ENCODE peak calls at places on chromosomes 13 and 19, in four cellular contexts. C, J, Q and R are unnamed samples. For H3K36me3, the result is how much of the 10 kb centered on the place peaks cover.

GRCh38 chr13:112444416-112445399 is 68.6 kb downstream of the SPACA7 start:
- DNase-seq in J (no peak), Q (no peak), C (no peak), R (no peak)

GRCh38 chr13:95160112-95160906 is 140.9 kb downstream of the ABCC4 start:
- DNase-seq in Q (no peak), J (no peak), C (peak), R (peak)

GRCh38 chr19:7994923-7995682 is 10.3 kb downstream of the ELAVL1 start:
- DNase-seq in C (no peak), Q (no peak), J (no peak), R (no peak)

GRCh38 chr13:30216111-30216510 is 91.2 kb downstream of the KATNAL1 start:
- DNase-seq in J (no peak), C (no peak), Q (no peak), R (no peak)

GRCh38 chr19:18263324-18264215 is 10.7 kb downstream of the IQCN start:
- DNase-seq in J (no peak), C (no peak), Q (no peak), R (no peak)

GRCh38 chr13:79533781-79534400 is 52.9 kb downstream of the NDFIP2 start:
- DNase-seq in C (no peak), J (no peak), Q (no peak), R (peak)

GRCh38 chr13:44739120-44739519 is 163.0 kb upstream of the TSC22D1 start:
- DNase-seq in J (no peak), Q (no peak), C (no peak), R (no peak)

GRCh38 chr19:13132471-13133166 is 14.6 kb downstream of the NACC1 start:
- DNase-seq in J (no peak), Q (no peak), C (peak), R (peak)

GRCh38 chr19:5093297-5093858 is 124.5 kb downstream of the KDM4B start:
- DNase-seq in J (no peak), Q (no peak), C (no peak), R (no peak)

GRCh38 chr19:11140896-11141295 is 14.7 kb downstream of the SPC24 start:
- DNase-seq in J (no peak), C (no peak), Q (no peak), R (no peak)

GRCh38 chr19:19911150-19911549 is 10.4 kb downstream of the ZNF93 start:
- DNase-seq in C (peak), Q (no peak), J (no peak), R (peak)

GRCh38 chr19:11405846-11406643 is 13.1 kb downstream of the RGL3 start:
- DNase-seq in J (peak), C (no peak), Q (no peak), R (no peak)

GRCh38 chr19:6611441-6611852 is 20.5 kb upstream of the CD70 start:
- DNase-seq in J (no peak), Q (no peak), C (no peak), R (peak)

GRCh38 chr19:40576181-40576584 is 490 bp upstream of the SHKBP1 start:
- DNase-seq in J (peak), Q (no peak), C (no peak), R (no peak)

GRCh38 chr19:33374406-33374703 is 846 bp downstream of the CEBPG start:
- DNase-seq in J (no peak), Q (no peak), C (peak), R (peak)

GRCh38 chr19:12788682-12789097 is 2.6 kb upstream of the JUNB start:
- DNase-seq in Q (peak), C (peak), J (peak), R (peak)

GRCh38 chr19:35792312-35792711 is 16.9 kb downstream of the ARHGAP33 start:
- DNase-seq in J (no peak), C (no peak), Q (no peak), R (no peak)

GRCh38 chr19:33683881-33684549 is 62.3 kb downstream of the CHST8 start:
- DNase-seq in J (peak), C (no peak), Q (no peak), R (peak)

GRCh38 chr13:82647540-82647939 is 1234.7 kb downstream of the SLITRK1 start:
- DNase-seq in J (peak), Q (no peak), C (no peak), R (no peak)

GRCh38 chr19:18417250-18418033 is 1.8 kb upstream of the SSBP4 start:
- DNase-seq in C (peak), J (peak), Q (peak), R (peak)

GRCh38 chr13:42218576-42218975 is 53.4 kb upstream of the AKAP11 start:
- DNase-seq in J (no peak), Q (no peak), C (no peak), R (no peak)

GRCh38 chr13:19781526-19781925 is 1.2 kb downstream of the PSPC1 start:
- DNase-seq in C (peak), Q (no peak), J (no peak), R (no peak)

GRCh38 chr13:36231236-36231635 is 16.9 kb upstream of the SOHLH2 start:
- DNase-seq in C (no peak), J (no peak), Q (no peak), R (no peak)

GRCh38 chr19:45790942-45791341 is 1.7 kb downstream of the DMWD start:
- DNase-seq in Q (no peak), C (no peak), J (no peak), R (no peak)

GRCh38 chr19:51803965-51804364 is 9.0 kb downstream of the FPR3 start:
- DNase-seq in Q (no peak), C (no peak), J (no peak), R (no peak)

GRCh38 chr19:5960005-5961001 is 17.6 kb downstream of the RANBP3 start:
- DNase-seq in C (no peak), J (peak), Q (no peak), R (no peak)

GRCh38 chr19:13120817-13121216 is 2.8 kb downstream of the NACC1 start:
- DNase-seq in C (peak), Q (no peak), J (no peak), R (peak)

GRCh38 chr19:34556500-34556899 is 74.9 kb downstream of the WTIP start:
- DNase-seq in J (peak), Q (no peak), C (no peak), R (peak)

GRCh38 chr13:20990910-20991525 is 70.4 kb downstream of the LATS2 start:
- DNase-seq in Q (no peak), J (no peak), C (no peak), R (no peak)

GRCh38 chr13:30196025-30196424 is 111.3 kb downstream of the KATNAL1 start:
- DNase-seq in Q (no peak), J (no peak), C (peak), R (no peak)

GRCh38 chr13:76991432-76991795 is 467 bp upstream of the CLN5 start:
- DNase-seq in C (no peak), J (no peak), Q (peak), R (no peak)

GRCh38 chr13:63425131-63425530 is 2009.5 kb upstream of the PCDH20 start:
- DNase-seq in C (no peak), J (no peak), Q (no peak), R (peak)

GRCh38 chr13:60765700-60766411 is 368.8 kb downstream of the TDRD3 start:
- DNase-seq in Q (no peak), J (no peak), C (peak), R (no peak)

GRCh38 chr19:32238076-32238475 is 107.3 kb upstream of the ZNF507 start:
- DNase-seq in Q (no peak), C (no peak), J (no peak), R (no peak)

GRCh38 chr13:25306671-25307464 is 5.4 kb downstream of the NUP58 start:
- DNase-seq in C (no peak), J (no peak), Q (no peak), R (no peak)

DNA sequence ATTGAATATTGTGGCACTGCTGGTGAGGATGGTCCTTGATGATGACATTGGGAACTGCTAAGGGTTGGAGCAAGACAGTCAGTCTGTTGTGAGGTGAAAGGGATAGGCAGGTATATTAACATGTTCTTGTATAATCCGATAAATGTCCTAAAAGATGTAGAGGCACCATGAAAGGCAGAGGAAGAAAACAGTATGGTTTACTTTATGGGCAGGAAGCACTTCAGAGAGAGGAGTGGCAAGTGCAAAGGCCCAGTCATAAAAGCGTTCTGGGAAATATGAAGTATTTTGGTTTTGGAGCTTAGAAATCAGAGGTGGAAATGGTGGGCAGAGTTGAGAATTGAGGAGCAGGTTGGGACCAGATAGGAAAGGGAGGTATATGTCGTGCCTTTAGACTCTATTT is 9.5 kb downstream of the NUP58 start:
- DNase-seq in Q (no peak), C (no peak), J (no peak), R (no peak)
- H3K36me3 ChIP-seq in Q (half or more), C (half or more), J (half or more), R (half or more)

DNA sequence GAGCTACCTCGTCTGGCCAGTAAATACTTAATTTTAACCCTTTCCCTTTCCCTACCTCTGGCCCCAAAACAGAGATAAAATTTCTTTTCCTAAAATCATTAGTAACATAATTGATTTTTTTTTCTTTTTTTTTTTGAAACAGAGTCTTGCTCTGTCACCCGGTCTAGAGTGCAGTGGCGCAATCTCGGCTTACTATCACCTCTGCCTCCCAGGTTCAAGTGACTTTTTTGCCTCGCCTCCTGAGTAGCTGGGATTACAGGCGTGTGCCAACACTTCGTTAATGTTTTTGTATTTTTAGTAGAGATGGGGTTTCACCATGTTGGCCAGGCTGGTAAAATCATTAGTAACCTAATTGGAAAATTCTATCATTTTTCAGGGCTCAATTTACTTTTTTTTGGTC is 10.4 kb upstream of the TRIM13 start:
- DNase-seq in J (no peak), Q (no peak), C (no peak), R (no peak)
- H3K36me3 ChIP-seq in J (under half), Q (under half), C (half or more), R (under half)

GRCh38 chr19:1219786-1220451 is 14.3 kb downstream of the STK11 start:
- DNase-seq in J (no peak), Q (no peak), C (no peak), R (no peak)
- H3K36me3 ChIP-seq in J (half or more), Q (half or more), C (under half), R (under half)

DNA sequence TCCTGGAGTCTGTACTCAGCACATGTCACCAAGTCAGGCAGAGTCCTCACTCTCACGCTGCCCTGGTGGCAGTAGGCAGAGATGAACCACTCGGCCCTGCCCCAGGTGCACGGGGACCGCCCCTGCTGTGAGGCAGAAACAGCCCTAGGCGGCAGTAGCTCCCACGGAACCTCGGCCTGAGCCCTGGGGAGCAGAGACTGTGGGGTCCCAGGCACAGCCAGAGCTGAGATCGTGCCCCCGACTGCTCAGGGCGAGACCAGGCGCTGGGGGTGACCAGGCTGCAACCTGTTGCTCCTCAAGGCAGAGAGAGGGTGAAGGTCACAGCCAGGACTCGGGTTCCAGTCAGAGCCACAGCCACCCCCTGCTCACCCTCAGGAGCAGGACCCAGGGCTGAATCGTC is 34.9 kb downstream of the AP1M1 start:
- DNase-seq in Q (no peak), J (no peak), C (no peak), R (no peak)
- H3K36me3 ChIP-seq in Q (half or more), J (under half), C (half or more), R (half or more)

GRCh38 chr19:42204684-42205083 is 12.8 kb downstream of the DEDD2 start:
- DNase-seq in C (no peak), Q (no peak), J (no peak), R (no peak)
- H3K36me3 ChIP-seq in C (half or more), Q (half or more), J (half or more), R (under half)